ENCODE peak calls at places on chromosomes 5 and 9, in six cellular contexts. R is body of pancreas, B is tibial nerve, J is ovary, O is stomach, H is uterus. N is an unnamed sample.

GRCh38 chr5:94329115-94329514 is 289.3 kb downstream of the KIAA0825 start:
- DNase-seq in R (no peak), B (no peak), J (no peak), O (no peak), H (no peak), N (no peak)

GRCh38 chr5:156892864-156893263 is 42.8 kb downstream of the PPP1R2B start:
- DNase-seq in R (no peak), B (no peak), J (no peak), O (no peak), H (no peak), N (no peak)

GRCh38 chr9:29212590-29213373 is 1639.5 kb upstream of the C9orf72 start:
- DNase-seq in R (peak; percentile 34), B (no peak), J (no peak), O (peak; percentile 50), H (peak; percentile 37), N (peak; percentile 49)

GRCh38 chr5:83715316-83716060 is 5.2 kb downstream of the HAPLN1 start:
- DNase-seq in R (no peak), B (no peak), J (no peak), O (no peak), H (no peak), N (no peak)

GRCh38 chr5:130222638-130223037 is 318.4 kb downstream of the CHSY3 start:
- DNase-seq in R (no peak), B (no peak), J (no peak), O (no peak), H (no peak), N (no peak)

GRCh38 chr5:114153833-114154232 is 208.0 kb upstream of the KCNN2 start:
- DNase-seq in R (no peak), B (no peak), J (no peak), O (no peak), H (no peak), N (no peak)

GRCh38 chr9:135211524-135211890 is 124.0 kb downstream of the OLFM1 start:
- DNase-seq in R (no peak), B (no peak), J (no peak), O (no peak), H (no peak), N (no peak)

GRCh38 chr5:110354896-110355295 is 371.6 kb downstream of the TMEM232 start:
- DNase-seq in R (no peak), B (peak; percentile 17), J (no peak), O (no peak), H (no peak), N (no peak)

GRCh38 chr9:38017149-38017884 is 51.7 kb downstream of the SHB start:
- DNase-seq in R (peak; percentile 84), B (no peak), J (no peak), O (peak; percentile 84), H (no peak), N (peak; percentile 22)

GRCh38 chr9:126564716-126565115 is 49.0 kb upstream of the LMX1B start:
- DNase-seq in R (no peak), B (no peak), J (no peak), O (no peak), H (no peak), N (no peak)

GRCh38 chr9:124855944-124856773 is 2.9 kb downstream of the WDR38 start:
- DNase-seq in R (no peak), B (no peak), J (no peak), O (no peak), H (no peak), N (peak; percentile 78)

GRCh38 chr9:100087218-100087617 is 11.6 kb downstream of the ERP44 start:
- DNase-seq in R (no peak), B (no peak), J (no peak), O (no peak), H (no peak), N (no peak)

GRCh38 chr9:16243798-16244197 is 626.7 kb downstream of the BNC2 start:
- DNase-seq in R (no peak), B (no peak), J (no peak), O (no peak), H (no peak), N (no peak)

GRCh38 chr5:178454308-178454707 is 135.9 kb downstream of the COL23A1 start:
- DNase-seq in R (no peak), B (no peak), J (no peak), O (peak; percentile 14), H (no peak), N (no peak)

GRCh38 chr5:117054808-117055398 is 480.3 kb upstream of the SEMA6A start:
- DNase-seq in R (peak; percentile 15), B (no peak), J (no peak), O (no peak), H (no peak), N (no peak)

GRCh38 chr9:124504530-124505005 is 2.6 kb downstream of the NR5A1 start:
- DNase-seq in R (no peak), B (no peak), J (no peak), O (no peak), H (no peak), N (no peak)

GRCh38 chr5:1652873-1653707 is 129.3 kb upstream of the LPCAT1 start:
- DNase-seq in R (peak; percentile 7), B (no peak), J (no peak), O (no peak), H (no peak), N (no peak)
- TF ChIP-seq POLR2A in R (no peak), B (no peak), J (no peak), O (no peak), H (no peak), N (no peak)

DNA sequence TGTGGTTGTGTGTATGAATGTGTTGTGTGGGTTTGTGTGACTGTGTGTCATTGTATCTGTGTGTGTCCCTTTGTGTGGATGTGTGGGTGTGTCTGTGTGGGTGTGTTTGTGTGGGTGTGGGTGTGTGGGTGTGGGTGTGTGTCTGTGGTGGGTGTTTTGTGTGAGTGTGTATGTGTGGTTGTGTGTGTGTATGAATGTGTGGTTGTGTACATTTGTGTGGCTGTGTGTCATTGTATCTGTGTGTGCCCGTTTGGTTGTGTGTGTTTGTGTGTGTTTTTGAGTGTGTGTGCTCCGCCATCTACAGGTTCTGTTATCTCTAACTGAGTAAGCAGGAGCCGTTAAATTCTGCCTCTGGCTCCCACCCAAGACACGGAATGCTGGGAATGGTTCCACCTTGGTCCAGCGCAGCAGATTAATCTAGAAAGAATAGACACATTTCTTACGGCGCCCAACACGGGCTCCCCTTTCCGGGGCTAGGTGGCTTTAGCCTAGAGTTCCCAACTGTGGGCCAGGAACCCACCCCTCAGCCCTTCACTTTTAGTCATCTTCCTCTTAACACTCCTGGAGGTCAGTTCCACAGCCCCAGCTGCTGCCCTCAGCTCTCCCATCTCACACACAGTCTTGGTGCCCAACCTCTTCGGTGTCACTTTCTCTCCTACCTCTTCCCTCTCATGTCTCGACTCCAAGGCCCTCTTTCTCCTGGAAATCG is 197.1 kb downstream of the TTLL11 start:
- DNase-seq in R (peak; percentile 67), B (no peak), J (peak; percentile 79), O (peak; percentile 76), H (peak; percentile 85), N (no peak)
- TF ChIP-seq POLR2A in R (no peak), B (no peak), J (no peak), O (no peak), H (no peak), N (no peak)

DNA sequence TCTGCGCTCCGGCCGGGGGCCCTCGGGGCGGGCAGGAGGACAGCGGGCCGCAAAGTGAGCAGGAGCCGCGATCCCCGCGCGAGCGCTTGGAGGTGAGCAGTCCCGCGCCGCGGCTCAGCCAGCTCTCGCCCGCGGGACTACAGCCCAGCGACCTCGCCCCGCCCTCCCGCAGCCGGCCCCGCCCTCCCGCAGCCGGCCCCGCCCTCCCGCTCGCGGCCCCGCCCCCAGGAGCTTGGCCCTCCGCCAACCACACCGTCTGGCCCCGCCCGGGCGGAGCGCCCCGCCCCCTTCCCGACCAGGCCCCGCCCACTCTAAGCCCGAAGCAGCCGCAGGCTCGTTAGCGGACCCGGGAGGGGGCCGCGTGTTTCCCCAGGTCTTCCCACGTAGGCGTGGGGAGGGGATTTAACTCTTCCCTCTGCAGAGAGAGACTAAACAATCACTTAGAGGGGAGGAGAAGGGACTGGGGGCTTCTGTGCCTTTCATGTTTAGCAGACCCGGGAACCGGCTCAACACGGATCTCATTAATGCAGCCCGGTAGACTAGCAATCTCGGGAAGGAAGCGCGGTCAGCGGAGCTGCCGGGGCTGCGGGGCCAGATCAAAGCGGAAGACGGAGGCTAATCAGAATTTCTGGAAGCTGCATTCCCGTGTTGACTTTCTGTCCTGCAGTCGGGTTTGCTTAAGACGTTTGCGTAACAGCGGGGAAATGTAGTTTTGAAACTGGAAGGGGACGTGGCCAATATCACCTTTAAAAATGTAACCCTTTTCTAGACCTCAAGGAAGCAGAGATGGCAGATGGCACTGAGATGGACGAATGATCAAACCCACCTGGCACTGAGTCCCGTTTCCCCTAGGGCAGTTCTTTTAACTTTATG is at the start of gene MYO10:
- DNase-seq in R (peak; percentile 83), B (peak; percentile 60), J (peak; percentile 94), O (peak; percentile 87), H (peak; percentile 71), N (peak; percentile 89)
- TF ChIP-seq POLR2A in R (peak; percentile 93), B (peak; percentile 55), J (peak; percentile 48), O (no peak), H (peak; percentile 61), N (peak; percentile 59)

DNA sequence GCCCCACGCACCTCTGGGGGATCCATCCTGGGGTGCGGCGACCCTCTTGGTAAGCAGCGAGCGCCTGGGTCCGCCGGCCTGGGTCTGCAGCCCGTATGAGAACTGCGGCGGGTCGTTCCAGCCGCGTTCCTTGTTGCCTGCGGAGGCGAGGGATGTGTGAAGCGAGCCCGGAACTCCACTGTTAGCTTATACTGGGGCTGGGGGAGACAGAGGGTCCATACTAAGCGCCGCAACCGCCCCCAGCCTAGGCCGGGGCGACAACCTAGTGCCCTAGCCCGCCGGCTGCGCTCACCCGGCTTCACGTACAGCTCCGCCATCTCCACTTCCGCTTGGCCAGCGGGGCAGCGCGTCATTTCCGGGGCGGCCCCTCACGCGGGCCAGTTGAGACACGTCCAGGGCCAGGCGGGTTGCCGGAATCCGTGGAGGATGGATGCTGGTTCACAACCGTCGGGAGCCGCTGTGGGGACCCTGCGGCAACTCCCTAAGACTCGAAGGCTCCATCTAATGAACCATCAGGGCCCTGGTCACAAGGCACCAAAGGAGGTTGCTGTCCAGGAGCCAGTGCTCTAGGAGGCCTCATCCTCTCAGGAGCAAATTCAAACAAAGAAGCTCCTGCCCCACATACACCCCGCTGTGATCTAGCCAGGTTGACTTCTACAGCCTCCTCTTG is at the start of gene SRA1:
- DNase-seq in R (peak; percentile 92), B (peak; percentile 81), J (peak; percentile 92), O (peak; percentile 95), H (peak; percentile 92), N (peak; percentile 92)
- TF ChIP-seq POLR2A in R (peak; percentile 87), B (peak; percentile 92), J (peak; percentile 96), O (no peak), H (peak; percentile 93), N (peak; percentile 98)

GRCh38 chr9:36997414-36997813 is 36.7 kb downstream of the PAX5 start:
- DNase-seq in R (no peak), B (no peak), J (no peak), O (no peak), H (no peak), N (no peak)

GRCh38 chr9:37002413-37003217 is 31.5 kb downstream of the PAX5 start:
- DNase-seq in R (no peak), B (no peak), J (no peak), O (no peak), H (no peak), N (no peak)

GRCh38 chr9:37002036-37002412 is 32.0 kb downstream of the PAX5 start:
- DNase-seq in R (no peak), B (no peak), J (no peak), O (no peak), H (no peak), N (no peak)

GRCh38 chr9:37001461-37001860 is 32.6 kb downstream of the PAX5 start:
- DNase-seq in R (no peak), B (no peak), J (no peak), O (no peak), H (no peak), N (no peak)

GRCh38 chr9:36999728-37000333 is 34.2 kb downstream of the PAX5 start:
- DNase-seq in R (no peak), B (no peak), J (no peak), O (no peak), H (no peak), N (no peak)
- TF ChIP-seq POLR2A in R (no peak), B (no peak), J (no peak), O (no peak), H (no peak), N (no peak)